ENCODE peak calls at places on chromosomes 6 and 20, in seven cellular contexts. R, W, F, D, G, M and K are unnamed samples. For H3K4me1, the result is how much of the 10 kb centered on the place peaks cover.

GRCh38 chr6:47044418-47044817 is 2.3 kb upstream of the ADGRF1 start:
- DNase-seq in R (no peak), W (no peak), F (no peak), D (peak), G (no peak), M (peak), K (no peak)

GRCh38 chr6:29553268-29554057 is 6.1 kb downstream of the UBD start:
- DNase-seq in R (peak), W (peak), F (peak), D (peak), G (peak), M (peak), K (peak)

GRCh38 chr6:92047886-92048285 is 1371.5 kb downstream of the EPHA7 start:
- DNase-seq in R (no peak), W (no peak), F (peak), D (no peak), G (no peak), M (no peak), K (no peak)

GRCh38 chr6:118968416-118968815 is 33.5 kb upstream of the MCM9 start:
- DNase-seq in R (no peak), W (peak), F (peak), D (peak), G (no peak), M (peak), K (peak)

GRCh38 chr6:24313477-24314141 is 44.2 kb downstream of the DCDC2 start:
- DNase-seq in R (no peak), W (no peak), F (peak), D (peak), G (no peak), M (peak), K (no peak)

GRCh38 chr20:35766843-35767242 is 5.0 kb upstream of the PHF20 start:
- DNase-seq in R (no peak), W (no peak), F (no peak), D (no peak), G (no peak), M (no peak), K (no peak)

GRCh38 chr20:9945406-9945805 is 89.4 kb upstream of the ANKEF1 start:
- DNase-seq in R (no peak), W (no peak), F (no peak), D (peak), G (no peak), M (peak), K (no peak)

GRCh38 chr20:22586645-22587310 is 2.4 kb upstream of the FOXA2 start:
- DNase-seq in R (no peak), W (no peak), F (peak), D (peak), G (no peak), M (no peak), K (no peak)

GRCh38 chr6:134374486-134374885 is 56.6 kb upstream of the SGK1 start:
- DNase-seq in R (no peak), W (no peak), F (no peak), D (no peak), G (no peak), M (peak), K (no peak)

GRCh38 chr6:34027939-34028441 is 117.9 kb downstream of the GRM4 start:
- DNase-seq in R (no peak), W (no peak), F (no peak), D (no peak), G (no peak), M (no peak), K (no peak)

GRCh38 chr6:52517502-52518278 is 59.2 kb downstream of the TRAM2 start:
- DNase-seq in R (no peak), W (no peak), F (no peak), D (peak), G (peak), M (peak), K (peak)

GRCh38 chr20:58416832-58417231 is 27.8 kb downstream of the VAPB start:
- DNase-seq in R (no peak), W (peak), F (no peak), D (no peak), G (no peak), M (no peak), K (peak)

GRCh38 chr6:53347250-53347920 is 1.4 kb downstream of the ELOVL5 start:
- DNase-seq in R (peak), W (peak), F (peak), D (no peak), G (no peak), M (peak), K (peak)

GRCh38 chr6:108518714-108519576 is 41.8 kb upstream of the FOXO3 start:
- DNase-seq in R (no peak), W (no peak), F (no peak), D (peak), G (no peak), M (peak), K (no peak)

GRCh38 chr20:14337400-14338171 is at the start of gene FLRT3:
- DNase-seq in R (no peak), W (no peak), F (peak), D (peak), G (peak), M (peak), K (no peak)

GRCh38 chr6:286681-287499 is 5.4 kb upstream of the DUSP22 start:
- DNase-seq in R (no peak), W (no peak), F (no peak), D (no peak), G (no peak), M (no peak), K (no peak)

GRCh38 chr6:150667977-150668716 is 68.5 kb downstream of the PLEKHG1 start:
- DNase-seq in R (no peak), W (no peak), F (peak), D (peak), G (peak), M (peak), K (no peak)

GRCh38 chr6:11921017-11921438 is 91.1 kb upstream of the HIVEP1 start:
- DNase-seq in R (no peak), W (no peak), F (peak), D (peak), G (peak), M (peak), K (no peak)

GRCh38 chr6:2940851-2941250 is 30.5 kb downstream of the SERPINB6 start:
- DNase-seq in R (peak), W (no peak), F (no peak), D (no peak), G (no peak), M (no peak), K (no peak)

GRCh38 chr6:157099912-157100593 is 223.3 kb downstream of the TMEM242 start:
- DNase-seq in R (peak), W (peak), F (no peak), D (no peak), G (no peak), M (peak), K (no peak)

GRCh38 chr6:93177918-93178317 is 241.4 kb downstream of the EPHA7 start:
- DNase-seq in R (no peak), W (no peak), F (no peak), D (no peak), G (no peak), M (no peak), K (no peak)

GRCh38 chr20:9179193-9179802 is 110.4 kb downstream of the PLCB4 start:
- DNase-seq in R (no peak), W (no peak), F (no peak), D (peak), G (no peak), M (peak), K (no peak)

GRCh38 chr6:110897433-110897832 is 22.8 kb downstream of the AMD1 start:
- DNase-seq in R (no peak), W (no peak), F (no peak), D (peak), G (no peak), M (no peak), K (no peak)

GRCh38 chr6:106194949-106195919 is 109.1 kb downstream of the PRDM1 start:
- DNase-seq in R (peak), W (peak), F (no peak), D (no peak), G (no peak), M (peak), K (peak)

GRCh38 chr6:21588812-21589811 is 4.4 kb upstream of the SOX4 start:
- DNase-seq in R (peak), W (peak), F (peak), D (peak), G (peak), M (peak), K (peak)

GRCh38 chr20:35568645-35569044 is 26.8 kb downstream of the ERGIC3 start:
- DNase-seq in R (no peak), W (no peak), F (no peak), D (peak), G (no peak), M (peak), K (no peak)

GRCh38 chr20:17825251-17825691 is 125.5 kb downstream of the BANF2 start:
- DNase-seq in R (no peak), W (no peak), F (no peak), D (no peak), G (peak), M (no peak), K (no peak)

GRCh38 chr6:140062042-140063041 is 687.9 kb upstream of the CITED2 start:
- DNase-seq in R (no peak), W (no peak), F (no peak), D (peak), G (peak), M (peak), K (no peak)

GRCh38 chr6:113857565-113858066 is 471 bp downstream of the MARCKS start:
- DNase-seq in R (no peak), W (no peak), F (peak), D (peak), G (no peak), M (peak), K (no peak)

GRCh38 chr6:87661503-87661902 is 40.5 kb downstream of the AKIRIN2 start:
- DNase-seq in R (no peak), W (no peak), F (no peak), D (no peak), G (no peak), M (no peak), K (no peak)

DNA sequence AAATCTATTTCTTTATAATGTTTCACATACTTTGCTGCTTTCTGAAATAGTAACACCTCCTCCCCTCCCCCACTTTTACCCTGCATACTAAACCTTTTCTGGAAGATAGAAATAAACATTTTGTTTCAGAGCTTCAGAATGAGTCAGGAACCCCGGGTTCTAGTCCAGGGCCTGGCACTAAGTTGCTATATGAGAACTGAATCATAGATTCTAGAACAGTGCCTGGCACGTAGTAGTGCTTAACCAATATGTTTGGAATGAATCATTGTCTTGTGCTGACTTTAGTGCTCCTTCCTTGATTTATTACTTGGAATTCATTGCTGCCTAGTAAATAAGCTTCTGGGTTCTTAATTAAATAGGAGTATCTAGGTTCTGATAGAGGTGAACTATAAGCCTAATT is 18.4 kb downstream of the TAB2 start:
- DNase-seq in R (no peak), W (no peak), F (no peak), D (peak), G (no peak), M (peak), K (no peak)
- H3K4me1 ChIP-seq in R (half or more), W (half or more), F (half or more), D (half or more), G (half or more), M (half or more), K (under half)

GRCh38 chr6:31732029-31732428 is 2.9 kb upstream of the DDAH2 start:
- DNase-seq in R (no peak), W (no peak), F (no peak), D (no peak), G (no peak), M (no peak), K (no peak)
- H3K4me1 ChIP-seq in R (under half), W (half or more), F (under half), D (under half), G (under half), M (under half), K (under half)

GRCh38 chr6:112214749-112215269 is 39.6 kb downstream of the LAMA4 start:
- DNase-seq in R (no peak), W (no peak), F (no peak), D (peak), G (no peak), M (no peak), K (no peak)
- H3K4me1 ChIP-seq in R (under half), W (under half), F (under half), D (under half), G (half or more), M (under half), K (under half)

DNA sequence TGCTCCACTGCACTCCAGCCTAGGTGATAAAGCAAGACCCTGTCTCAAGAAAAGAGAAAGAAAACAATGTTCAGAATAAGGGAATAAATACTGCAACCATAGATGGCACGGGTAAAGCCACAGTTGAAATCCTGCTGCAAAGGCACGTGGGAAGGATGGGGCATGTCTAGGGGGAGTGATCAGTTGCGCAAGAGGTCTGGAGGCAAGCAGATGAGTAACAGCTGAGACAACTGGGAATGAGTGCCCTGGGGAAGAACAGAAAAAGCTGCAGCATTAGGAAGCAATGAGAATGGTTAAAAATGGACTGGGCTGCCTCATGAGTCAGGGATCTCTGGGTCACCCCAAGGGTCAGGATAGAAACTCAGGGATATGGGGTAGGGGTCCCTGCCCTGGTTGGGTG is 96.3 kb downstream of the GMPR start:
- DNase-seq in R (no peak), W (no peak), F (no peak), D (peak), G (peak), M (peak), K (no peak)
- H3K4me1 ChIP-seq in R (under half), W (under half), F (under half), D (half or more), G (half or more), M (half or more), K (under half)

DNA sequence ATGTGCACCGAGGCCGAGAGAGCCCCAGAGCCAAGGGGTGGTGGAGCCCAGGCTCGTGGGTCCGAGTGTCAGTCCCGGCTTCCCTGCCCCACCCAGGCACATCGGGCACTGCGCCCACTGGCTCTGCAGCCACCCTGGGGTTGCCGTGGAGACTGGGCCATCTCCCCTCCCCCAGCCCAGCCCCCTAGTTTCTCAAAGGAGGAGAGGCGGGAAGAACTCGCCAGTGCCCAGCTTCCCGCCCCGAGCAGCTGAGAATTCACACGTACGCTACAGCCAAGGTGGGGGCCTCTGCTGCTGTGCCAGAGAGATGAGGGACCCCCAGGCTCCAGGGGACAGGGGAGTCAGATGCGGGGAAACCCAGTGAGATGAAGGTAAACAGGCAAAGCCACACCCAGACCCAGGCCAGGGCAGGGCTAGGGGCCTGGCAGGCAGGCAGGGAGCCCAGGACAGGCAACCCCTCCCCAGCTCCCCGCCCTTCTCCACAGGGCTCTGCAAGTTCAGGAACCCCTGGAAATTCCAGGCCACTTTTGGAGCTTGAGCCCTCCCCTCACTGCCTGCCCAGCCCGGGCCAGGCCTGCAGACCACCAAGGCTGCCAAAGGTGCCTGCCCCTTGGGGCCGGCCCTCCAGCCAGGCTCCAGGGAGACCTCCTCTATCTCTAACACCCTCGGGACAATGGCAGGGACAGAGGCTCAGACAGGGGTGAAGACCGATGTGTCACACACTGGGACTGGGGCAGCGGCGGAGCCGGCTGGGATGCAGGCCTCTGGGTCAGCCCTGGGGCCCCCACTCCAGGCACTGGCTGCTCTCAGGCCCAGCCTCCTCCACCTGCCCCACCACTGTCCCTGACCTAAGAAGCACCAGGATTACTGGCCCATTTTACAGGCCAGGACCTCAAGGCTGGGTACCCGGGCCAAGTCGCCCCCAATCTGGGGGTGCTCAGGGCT is 6.0 kb downstream of the LAMA5 start:
- DNase-seq in R (no peak), W (no peak), F (no peak), D (peak), G (peak), M (no peak), K (no peak)
- H3K4me1 ChIP-seq in R (under half), W (under half), F (under half), D (half or more), G (half or more), M (half or more), K (under half)

GRCh38 chr20:24994470-24995368 is 2.2 kb upstream of the APMAP start:
- DNase-seq in R (peak), W (peak), F (peak), D (peak), G (peak), M (peak), K (peak)

GRCh38 chr20:24995741-24996448 is 3.3 kb upstream of the APMAP start:
- DNase-seq in R (peak), W (no peak), F (no peak), D (no peak), G (peak), M (no peak), K (no peak)

GRCh38 chr20:24998631-24999445 is 6.3 kb upstream of the APMAP start:
- DNase-seq in R (peak), W (no peak), F (no peak), D (no peak), G (peak), M (no peak), K (no peak)

GRCh38 chr20:24998121-24998520 is 5.6 kb upstream of the APMAP start:
- DNase-seq in R (peak), W (no peak), F (no peak), D (no peak), G (peak), M (no peak), K (no peak)

GRCh38 chr20:24996449-24997195 is 4.1 kb upstream of the APMAP start:
- DNase-seq in R (peak), W (no peak), F (no peak), D (no peak), G (peak), M (no peak), K (no peak)
- H3K4me1 ChIP-seq in R (under half), W (under half), F (under half), D (under half), G (under half), M (under half), K (under half)

GRCh38 chr20:20297181-20297580 is 70.7 kb upstream of the INSM1 start:
- DNase-seq in R (no peak), W (no peak), F (no peak), D (no peak), G (no peak), M (no peak), K (no peak)
- H3K4me1 ChIP-seq in R (under half), W (under half), F (under half), D (under half), G (under half), M (under half), K (under half)

DNA sequence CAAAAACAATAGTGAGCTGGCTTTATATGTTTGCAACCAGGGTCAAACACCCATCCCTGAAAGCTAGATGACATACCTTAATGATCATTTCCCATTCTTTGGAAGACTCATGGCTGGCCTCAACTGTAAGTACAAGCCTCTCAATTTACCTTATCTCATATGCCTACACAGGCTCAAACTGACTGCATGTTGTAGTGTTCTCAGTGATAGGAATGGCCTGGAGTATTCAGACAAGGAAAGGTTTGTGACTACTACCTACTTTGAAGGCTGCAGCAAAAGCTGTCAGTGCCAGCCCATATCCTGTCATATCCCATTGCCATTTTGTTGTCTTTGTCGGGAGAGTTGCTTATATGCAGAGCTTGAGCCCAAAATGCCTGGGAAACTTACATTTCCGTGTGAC is 205.2 kb upstream of the MOCS1 start:
- DNase-seq in R (no peak), W (no peak), F (peak), D (no peak), G (no peak), M (no peak), K (no peak)
- H3K4me1 ChIP-seq in R (under half), W (under half), F (under half), D (under half), G (under half), M (under half), K (under half)